ENCODE peak calls at places on chromosome 21, in eight cellular contexts. G is heart left ventricle, U is esophagus squamous epithelium, N is mammary epithelial cell, O is BE2C, J is left lung, C is transverse colon, A is PC-9. H is an unnamed sample.

GRCh38 chr21:30234643-30235042 is 18.7 kb upstream of the CLDN8 start:
- DNase-seq in G (no peak), U (no peak), N (peak; percentile 95), O (no peak), J (no peak), C (no peak), A (no peak), H (peak; percentile 100)

GRCh38 chr21:40054403-40054802 is 187.2 kb downstream of the PCP4 start:
- DNase-seq in G (no peak), U (no peak), N (peak; percentile 83), O (no peak), J (peak; percentile 73), C (peak; percentile 68), A (no peak), H (peak; percentile 57)

GRCh38 chr21:41605178-41605933 is 97.4 kb upstream of the TMPRSS2 start:
- DNase-seq in G (no peak), U (no peak), N (no peak), O (no peak), J (no peak), C (no peak), A (no peak), H (peak; percentile 52)

GRCh38 chr21:41883582-41883981 is 4.4 kb upstream of the PRDM15 start:
- DNase-seq in G (no peak), U (no peak), N (no peak), O (no peak), J (no peak), C (no peak), A (no peak), H (no peak)

GRCh38 chr21:16117851-16118592 is 388.2 kb downstream of the USP25 start:
- DNase-seq in G (no peak), U (no peak), N (peak; percentile 1), O (no peak), J (no peak), C (no peak), A (no peak), H (peak; percentile 94)

GRCh38 chr21:41622201-41622600 is 114.2 kb upstream of the TMPRSS2 start:
- DNase-seq in G (no peak), U (no peak), N (no peak), O (no peak), J (no peak), C (no peak), A (no peak), H (no peak)

GRCh38 chr21:17730782-17731181 is 88.4 kb downstream of the C21orf91 start:
- DNase-seq in G (no peak), U (no peak), N (peak; percentile 16), O (no peak), J (no peak), C (no peak), A (no peak), H (peak; percentile 23)

GRCh38 chr21:41425954-41426655 is at the start of gene MX1:
- DNase-seq in G (peak; percentile 87), U (no peak), N (peak; percentile 31), O (no peak), J (peak; percentile 96), C (peak; percentile 91), A (peak; percentile 57), H (no peak)

GRCh38 chr21:28776251-28776650 is 216.4 kb downstream of the LTN1 start:
- DNase-seq in G (no peak), U (no peak), N (peak; percentile 67), O (no peak), J (no peak), C (no peak), A (no peak), H (peak; percentile 41)

GRCh38 chr21:37367758-37368535 is 1.4 kb downstream of the DYRK1A start:
- DNase-seq in G (peak; percentile 76), U (no peak), N (peak; percentile 31), O (peak; percentile 26), J (peak; percentile 85), C (peak; percentile 38), A (peak; percentile 34), H (no peak)

GRCh38 chr21:38325761-38326420 is 69.1 kb downstream of the KCNJ15 start:
- DNase-seq in G (no peak), U (no peak), N (no peak), O (no peak), J (no peak), C (no peak), A (no peak), H (no peak)

GRCh38 chr21:46002841-46003574 is 21.4 kb downstream of the COL6A1 start:
- DNase-seq in G (peak; percentile 18), U (no peak), N (no peak), O (peak; percentile 8), J (peak; percentile 80), C (peak; percentile 7), A (no peak), H (no peak)

GRCh38 chr21:21682172-21682571 is 684.0 kb downstream of the NCAM2 start:
- DNase-seq in G (no peak), U (no peak), N (no peak), O (no peak), J (no peak), C (no peak), A (no peak), H (no peak)

GRCh38 chr21:28922368-28922767 is 70.3 kb downstream of the LTN1 start:
- DNase-seq in G (no peak), U (no peak), N (no peak), O (no peak), J (no peak), C (no peak), A (no peak), H (no peak)

GRCh38 chr21:38479641-38480515 is 18.4 kb downstream of the ERG start:
- DNase-seq in G (no peak), U (no peak), N (peak; percentile 100), O (no peak), J (no peak), C (no peak), A (no peak), H (peak; percentile 99)

GRCh38 chr21:20258542-20258941 is 739.7 kb upstream of the NCAM2 start:
- DNase-seq in G (no peak), U (no peak), N (no peak), O (no peak), J (no peak), C (no peak), A (no peak), H (no peak)

GRCh38 chr21:21921410-21922232 is 923.4 kb downstream of the NCAM2 start:
- DNase-seq in G (no peak), U (no peak), N (no peak), O (peak; percentile 15), J (no peak), C (no peak), A (no peak), H (peak; percentile 4)

GRCh38 chr21:45976666-45977335 is 4.8 kb upstream of the COL6A1 start:
- DNase-seq in G (peak; percentile 18), U (no peak), N (no peak), O (no peak), J (no peak), C (peak; percentile 10), A (no peak), H (no peak)

GRCh38 chr21:34916446-34916845 is 132.7 kb downstream of the RUNX1 start:
- DNase-seq in G (no peak), U (no peak), N (no peak), O (no peak), J (no peak), C (no peak), A (no peak), H (no peak)

GRCh38 chr21:45364464-45365185 is 40.3 kb upstream of the COL18A1 start:
- DNase-seq in G (peak; percentile 71), U (no peak), N (peak; percentile 12), O (no peak), J (peak; percentile 76), C (no peak), A (no peak), H (no peak)

GRCh38 chr21:39633770-39634181 is 21.0 kb downstream of the B3GALT5 start:
- DNase-seq in G (no peak), U (no peak), N (peak; percentile 78), O (no peak), J (no peak), C (no peak), A (no peak), H (peak; percentile 89)

GRCh38 chr21:35940074-35940927 is 120.0 kb downstream of the SETD4 start:
- DNase-seq in G (peak; percentile 48), U (no peak), N (peak; percentile 66), O (no peak), J (no peak), C (peak; percentile 35), A (peak; percentile 25), H (peak; percentile 69)
- TF ChIP-seq CTCF in G (peak; percentile 78), U (peak; percentile 43), N (peak; percentile 77), O (peak; percentile 52), J (peak; percentile 32), C (peak; percentile 58), A (peak; percentile 63), H (peak; percentile 60)

DNA sequence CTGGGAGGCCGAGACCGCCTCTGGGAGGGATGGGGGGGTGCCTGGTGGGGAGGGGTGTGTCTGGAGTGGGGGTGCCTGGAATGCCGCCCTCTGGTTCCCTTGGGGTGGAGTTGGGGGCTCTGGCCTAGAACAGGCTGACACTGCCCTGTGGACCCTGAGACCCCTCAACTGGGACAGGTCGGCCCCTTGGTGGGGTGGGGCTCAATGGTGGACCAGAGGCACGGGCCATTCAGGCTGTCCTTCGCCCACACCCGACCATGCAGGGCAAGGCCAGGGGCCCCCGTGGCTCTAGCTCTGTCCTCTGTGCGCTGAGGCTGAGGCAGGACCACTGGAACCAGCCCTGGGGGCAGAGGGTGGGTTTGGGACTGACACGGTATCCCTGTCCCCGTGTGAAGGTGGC is 14.7 kb downstream of the PFKL start:
- DNase-seq in G (no peak), U (no peak), N (no peak), O (no peak), J (no peak), C (no peak), A (no peak), H (no peak)
- H3K36me3 ChIP-seq in G (peaks cover 73% of the 10 kb centered on the region), U (peaks cover 36% of the 10 kb centered on the region), N (peaks cover 13% of the 10 kb centered on the region), O (no peaks in the 10 kb centered on the region), J (no peaks in the 10 kb centered on the region), C (peaks cover 15% of the 10 kb centered on the region), A (no peaks in the 10 kb centered on the region), H (peaks cover 47% of the 10 kb centered on the region)

DNA sequence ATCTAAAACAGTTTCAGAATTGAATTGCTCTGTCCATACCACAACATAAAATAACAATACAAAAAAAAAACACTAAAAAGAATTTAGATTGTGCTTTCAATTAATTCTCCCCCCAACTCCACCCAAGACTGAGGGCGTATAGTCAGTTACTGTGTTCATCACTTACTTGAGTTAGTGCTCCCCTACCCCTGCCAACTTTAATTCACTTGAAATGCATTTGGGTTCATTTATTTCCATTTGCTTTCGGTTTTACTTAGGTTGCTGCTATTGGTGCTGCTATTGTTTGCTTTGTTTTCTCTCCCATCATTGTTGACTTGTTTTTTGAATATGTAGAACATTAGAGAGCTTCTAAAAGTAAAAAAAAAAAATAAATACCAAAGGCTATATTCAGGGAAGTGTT is 10.7 kb upstream of the CYYR1 start:
- DNase-seq in G (no peak), U (no peak), N (no peak), O (no peak), J (no peak), C (no peak), A (no peak), H (no peak)
- H3K4me3 ChIP-seq in G (peak overlapping the region; percentile 30), U (no peak overlapping the region), N (no peak overlapping the region), O (no peak overlapping the region), J (no peak overlapping the region), C (no peak overlapping the region), A (no peak overlapping the region), H (no peak overlapping the region)

DNA sequence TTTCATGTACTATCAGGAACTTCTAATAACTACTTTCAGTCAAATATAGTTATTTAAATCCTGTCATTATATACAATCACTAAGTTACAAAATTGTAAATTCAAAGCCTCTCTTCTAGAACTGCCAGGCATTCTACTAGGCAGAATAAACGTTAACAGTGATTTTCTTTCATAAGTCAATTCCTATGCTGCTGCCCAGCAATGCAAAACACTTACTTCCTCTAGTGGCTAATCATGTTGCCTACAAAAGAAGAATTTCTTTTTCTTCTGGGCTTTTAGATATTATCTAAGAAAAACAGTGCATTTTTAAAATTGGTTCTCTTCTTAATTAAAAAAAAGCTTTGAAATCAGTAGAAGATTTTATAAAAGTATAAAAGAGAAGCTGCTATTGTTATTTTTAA is 509.8 kb upstream of the ADAMTS5 start:
- DNase-seq in G (no peak), U (no peak), N (no peak), O (no peak), J (no peak), C (no peak), A (no peak), H (no peak)
- TF ChIP-seq CTCF in G (peak; percentile 66), U (no peak), N (peak; percentile 39), O (peak; percentile 27), J (peak; percentile 31), C (peak; percentile 24), A (no peak), H (no peak)